ENCODE peak calls at places on chromosomes 2 and 18, in eight cellular contexts. B, T, X, S, L, K, W and G are unnamed samples.

GRCh38 chr18:56575819-56576663 is 62.4 kb downstream of the TXNL1 start:
- DNase-seq in L (peak; percentile 51), X (no peak), K (no peak), W (no peak), B (no peak), S (peak; percentile 33), T (no peak), G (peak; percentile 41)

GRCh38 chr18:10715791-10716190 is 190.0 kb downstream of the NAPG start:
- DNase-seq in T (peak; percentile 52), K (peak; percentile 14), W (no peak), S (no peak), B (no peak), L (no peak), X (no peak), G (no peak)

GRCh38 chr2:183592271-183592670 is 468.0 kb downstream of the NUP35 start:
- DNase-seq in X (no peak), L (no peak), W (no peak), K (no peak), B (no peak), T (no peak), S (no peak), G (no peak)

GRCh38 chr2:229409751-229410181 is 138.7 kb upstream of the PID1 start:
- DNase-seq in S (no peak), W (no peak), X (no peak), L (no peak), T (no peak), B (no peak), K (no peak), G (no peak)

GRCh38 chr2:112821142-112821541 is 15.4 kb downstream of the IL1B start:
- DNase-seq in X (no peak), T (no peak), K (no peak), W (no peak), L (peak; percentile 85), S (no peak), B (no peak), G (no peak)

GRCh38 chr18:62435435-62436031 is 87.3 kb upstream of the ZCCHC2 start:
- DNase-seq in W (no peak), L (no peak), X (peak; percentile 45), S (no peak), B (no peak), K (no peak), T (no peak), G (no peak)

GRCh38 chr2:6845312-6845711 is 20.4 kb downstream of the CMPK2 start:
- DNase-seq in T (no peak), S (peak; percentile 61), W (no peak), L (peak; percentile 18), X (no peak), B (no peak), K (no peak), G (no peak)

GRCh38 chr2:165219491-165219890 is 15.6 kb upstream of the SCN3A start:
- DNase-seq in L (no peak), S (no peak), K (no peak), X (no peak), B (no peak), W (no peak), T (no peak), G (no peak)

GRCh38 chr2:112685167-112685884 is 35.5 kb upstream of the NT5DC4 start:
- DNase-seq in K (no peak), S (peak; percentile 19), L (no peak), B (no peak), W (no peak), T (no peak), X (no peak), G (no peak)

GRCh38 chr2:40034198-40034597 is 255.1 kb upstream of the THUMPD2 start:
- DNase-seq in L (no peak), S (peak; percentile 24), K (no peak), B (no peak), T (no peak), W (no peak), X (no peak), G (no peak)

GRCh38 chr2:20456049-20456665 is 9.3 kb downstream of the RHOB start:
- DNase-seq in W (no peak), T (no peak), S (no peak), L (no peak), K (no peak), B (peak; percentile 26), X (no peak), G (no peak)

GRCh38 chr2:177148477-177149154 is 64.0 kb upstream of the HNRNPA3 start:
- DNase-seq in W (peak; percentile 72), S (peak; percentile 75), B (peak; percentile 82), X (peak; percentile 84), L (peak; percentile 75), K (peak; percentile 79), T (peak; percentile 70), G (peak; percentile 60)

GRCh38 chr2:177153805-177154204 is 58.8 kb upstream of the HNRNPA3 start:
- DNase-seq in W (no peak), B (no peak), S (no peak), K (no peak), X (no peak), T (no peak), L (no peak), G (no peak)

GRCh38 chr2:177147093-177147694 is 65.4 kb upstream of the HNRNPA3 start:
- DNase-seq in T (no peak), X (no peak), L (peak; percentile 72), B (no peak), W (no peak), K (no peak), S (peak; percentile 61), G (peak; percentile 51)

GRCh38 chr2:177147834-177148233 is 64.8 kb upstream of the HNRNPA3 start:
- DNase-seq in B (no peak), L (no peak), X (no peak), T (no peak), W (no peak), S (no peak), K (no peak), G (no peak)

DNA sequence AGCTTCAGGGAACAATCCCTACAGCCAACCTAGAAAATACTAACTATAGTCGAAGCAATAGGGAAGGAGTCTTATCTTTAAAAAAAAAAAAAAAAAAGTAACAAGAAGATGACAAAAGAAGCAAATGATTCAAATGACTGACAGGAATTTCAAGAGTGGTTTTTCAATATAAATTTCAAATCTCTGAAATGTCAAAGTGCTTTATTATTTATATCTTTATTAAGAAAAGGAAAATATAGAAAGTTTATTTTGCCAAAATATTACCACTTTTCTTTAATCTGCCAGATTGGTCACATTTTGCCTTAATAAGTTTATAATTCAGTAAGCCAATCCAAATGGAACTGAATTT is 63.5 kb upstream of the HNRNPA3 start:
- DNase-seq in X (no peak), S (no peak), T (no peak), L (no peak), W (no peak), B (no peak), K (no peak), G (no peak)
- H3K4me3 ChIP-seq in X (peak overlapping the region; percentile 46), S (peak overlapping the region; percentile 65), T (peak overlapping the region; percentile 54), L (peak overlapping the region; percentile 62), W (no peak overlapping the region), B (peak overlapping the region; percentile 49), K (no peak overlapping the region), G (no peak overlapping the region)

DNA sequence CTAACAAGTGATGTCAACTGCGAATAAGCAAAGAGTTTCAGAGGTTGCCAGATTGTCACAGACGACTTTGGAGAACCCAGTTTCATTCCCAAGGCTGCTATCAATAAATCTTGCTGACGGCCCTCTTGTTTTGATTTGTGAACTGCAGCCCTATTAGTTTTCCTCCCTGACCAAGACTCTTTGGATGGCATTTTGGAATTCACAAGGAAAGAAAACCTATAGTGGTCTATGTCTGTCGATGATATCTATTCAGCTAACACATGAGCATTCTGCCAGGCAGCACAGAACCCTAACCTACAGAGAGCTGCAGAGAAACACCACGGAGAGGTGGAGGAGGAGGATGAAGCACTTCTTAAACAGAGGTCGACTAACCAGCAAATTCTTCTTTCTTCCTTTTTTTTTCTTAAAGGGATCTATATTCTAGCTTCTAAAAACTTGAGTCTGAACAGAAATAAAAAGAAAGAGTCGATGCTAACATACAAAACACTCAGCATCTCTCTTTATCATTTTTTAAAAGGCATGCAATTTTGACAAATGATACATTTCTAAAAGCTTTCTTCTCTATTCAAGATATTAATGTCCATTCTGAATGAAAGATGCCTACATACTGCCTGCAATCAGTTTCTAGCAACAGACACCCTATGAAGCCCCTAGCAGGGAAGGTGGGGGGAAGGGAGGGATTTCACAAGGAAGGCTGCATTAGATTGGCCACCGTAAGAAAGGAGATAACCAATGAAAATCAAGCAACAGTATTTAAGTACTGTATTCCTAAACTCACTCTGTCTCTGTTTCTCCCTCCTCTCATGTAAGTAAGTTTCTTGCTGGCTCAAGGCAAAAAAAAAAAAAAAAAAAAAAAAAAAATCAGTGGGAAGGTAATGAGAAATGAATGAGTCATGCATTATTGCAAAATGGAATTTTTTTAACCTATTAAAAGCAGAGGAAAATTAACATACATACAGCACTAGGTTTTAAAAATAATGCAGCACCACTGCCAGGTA is 83.0 kb upstream of the CHRNA1 start:
- DNase-seq in L (no peak), W (no peak), B (no peak), K (no peak), X (no peak), T (peak; percentile 27), S (no peak), G (peak; percentile 9)
- H3K4me3 ChIP-seq in L (no peak overlapping the region), W (no peak overlapping the region), B (peak overlapping the region; percentile 29), K (no peak overlapping the region), X (peak overlapping the region; percentile 20), T (peak overlapping the region; percentile 43), S (no peak overlapping the region), G (no peak overlapping the region)

GRCh38 chr2:74204436-74204835 is 6.0 kb downstream of the MTHFD2 start:
- DNase-seq in S (no peak), L (no peak), T (no peak), W (no peak), X (no peak), K (no peak), B (no peak), G (no peak)

GRCh38 chr2:74199871-74200305 is 1.5 kb downstream of the MTHFD2 start:
- DNase-seq in B (no peak), K (no peak), X (no peak), T (no peak), W (no peak), S (peak; percentile 35), L (no peak), G (no peak)

GRCh38 chr2:74199275-74199701 is 873 bp downstream of the MTHFD2 start:
- DNase-seq in W (no peak), L (no peak), K (no peak), T (no peak), B (no peak), X (no peak), S (no peak), G (no peak)

GRCh38 chr2:74201196-74201595 is 2.8 kb downstream of the MTHFD2 start:
- DNase-seq in T (no peak), B (no peak), W (no peak), K (no peak), L (no peak), X (no peak), S (no peak), G (no peak)

GRCh38 chr2:74201596-74201995 is 3.2 kb downstream of the MTHFD2 start:
- DNase-seq in S (no peak), W (no peak), X (no peak), B (no peak), K (no peak), L (no peak), T (no peak), G (no peak)
- H3K4me3 ChIP-seq in S (peak overlapping the region; percentile 84), W (no peak overlapping the region), X (no peak overlapping the region), B (no peak overlapping the region), K (no peak overlapping the region), L (no peak overlapping the region), T (peak overlapping the region; percentile 4), G (no peak overlapping the region)

DNA sequence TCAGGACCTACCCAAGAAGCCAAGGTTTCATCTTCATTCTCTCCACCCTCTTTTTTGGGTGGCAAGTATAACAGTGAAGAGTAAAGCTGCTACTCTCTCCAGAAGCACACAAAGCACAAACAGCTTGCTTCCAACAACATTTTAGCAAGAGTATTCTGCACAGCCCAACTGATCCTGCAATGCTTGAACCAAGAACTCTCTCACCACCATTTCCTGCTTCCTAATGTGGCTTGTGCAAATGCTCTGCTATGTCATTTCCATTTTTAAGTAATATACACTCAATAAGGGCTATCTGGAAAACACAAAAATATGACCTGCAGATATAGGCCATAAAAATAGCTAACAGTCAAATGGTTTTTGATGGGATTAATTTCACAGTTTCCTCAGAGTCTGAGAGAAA is 24.1 kb upstream of the IHH start:
- DNase-seq in T (no peak), W (no peak), B (no peak), S (no peak), K (no peak), X (no peak), L (no peak), G (peak; percentile 62)
- H3K4me3 ChIP-seq in T (no peak overlapping the region), W (no peak overlapping the region), B (no peak overlapping the region), S (no peak overlapping the region), K (no peak overlapping the region), X (no peak overlapping the region), L (no peak overlapping the region), G (no peak overlapping the region)